ENCODE peak calls at places on chromosomes 2 and 18, in six cellular contexts. C, P, A, X, Z and F are unnamed samples.

GRCh38 chr2:134324942-134325341 is 71.1 kb downstream of the MGAT5 start:
- ATAC-seq in C (no peak), P (peak), A (no peak), X (no peak), Z (peak), F (no peak)

GRCh38 chr2:9539530-9539929 is 16.1 kb downstream of the ADAM17 start:
- ATAC-seq in C (no peak), P (no peak), A (no peak), X (peak), Z (peak), F (no peak)

GRCh38 chr18:46320297-46320696 is 216.1 kb downstream of the HAUS1 start:
- ATAC-seq in C (no peak), P (no peak), A (no peak), X (no peak), Z (no peak), F (no peak)

GRCh38 chr18:34280653-34281052 is 55.9 kb upstream of the NOL4 start:
- ATAC-seq in C (no peak), P (no peak), A (no peak), X (no peak), Z (no peak), F (no peak)

GRCh38 chr18:5503740-5504139 is 40.1 kb downstream of the EPB41L3 start:
- ATAC-seq in C (no peak), P (no peak), A (no peak), X (peak), Z (no peak), F (no peak)

GRCh38 chr2:160472839-160473251 is 20.8 kb downstream of the RBMS1 start:
- ATAC-seq in C (peak), P (peak), A (no peak), X (no peak), Z (no peak), F (no peak)

GRCh38 chr2:215817046-215817445 is 196.3 kb downstream of the MREG start:
- ATAC-seq in C (no peak), P (no peak), A (no peak), X (no peak), Z (no peak), F (peak)

GRCh38 chr18:49725809-49726514 is 87.4 kb downstream of the ACAA2 start:
- ATAC-seq in C (no peak), P (peak), A (no peak), X (peak), Z (peak), F (peak)

GRCh38 chr2:80670763-80671162 is 366.2 kb upstream of the LRRTM1 start:
- ATAC-seq in C (no peak), P (no peak), A (no peak), X (no peak), Z (no peak), F (no peak)

GRCh38 chr2:70469435-70469834 is 84.2 kb downstream of the TGFA start:
- ATAC-seq in C (no peak), P (no peak), A (no peak), X (no peak), Z (no peak), F (no peak)

GRCh38 chr18:3661121-3661520 is 211.1 kb downstream of the TGIF1 start:
- ATAC-seq in C (peak), P (peak), A (no peak), X (peak), Z (peak), F (no peak)